ENCODE peak calls at places on chromosomes 12 and 14, in seven cellular contexts. B is spleen, M is heart right ventricle, T is foreskin fibroblast, K is H1, D is heart left ventricle, Z is bronchial epithelial cell. I is an unnamed sample.

GRCh38 chr12:114025935-114026334 is 59.8 kb upstream of the RBM19 start:
- DNase-seq in B (no peak), M (peak; percentile 47), D (peak; percentile 70), T (no peak), Z (no peak), K (no peak), I (no peak)

GRCh38 chr14:69716483-69717187 is 50.3 kb upstream of the SRSF5 start:
- DNase-seq in K (no peak), M (no peak), Z (peak; percentile 93), D (no peak), T (peak; percentile 60), B (no peak), I (no peak)

GRCh38 chr14:74979029-74979428 is 23.6 kb upstream of the PGF start:
- DNase-seq in M (no peak), D (no peak), K (no peak), B (no peak), Z (no peak), T (no peak), I (no peak)

GRCh38 chr14:106129274-106129673 is 602.9 kb downstream of the TMEM121 start:
- DNase-seq in D (no peak), K (no peak), Z (no peak), B (no peak), T (no peak), M (no peak), I (no peak)

GRCh38 chr14:104277416-104278213 is 139.2 kb downstream of the KIF26A start:
- DNase-seq in B (no peak), K (peak; percentile 35), D (peak; percentile 4), T (no peak), M (no peak), Z (no peak), I (no peak)

GRCh38 chr12:130557876-130558770 is 158.0 kb downstream of the RIMBP2 start:
- DNase-seq in M (no peak), D (no peak), B (no peak), T (no peak), K (no peak), Z (no peak), I (no peak)

GRCh38 chr14:54568821-54569591 is 2.1 kb downstream of the SAMD4A start:
- DNase-seq in T (peak; percentile 74), D (peak; percentile 71), B (no peak), M (no peak), K (no peak), Z (no peak), I (no peak)

GRCh38 chr14:51490205-51490604 is 161.5 kb upstream of the FRMD6 start:
- DNase-seq in Z (peak; percentile 61), M (no peak), K (no peak), D (no peak), B (no peak), T (peak; percentile 63), I (no peak)

GRCh38 chr12:91098942-91099341 is 12.4 kb downstream of the LUM start:
- DNase-seq in M (no peak), T (peak; percentile 93), K (no peak), D (no peak), Z (peak; percentile 78), B (no peak), I (no peak)

GRCh38 chr14:101402936-101403660 is 158.2 kb upstream of the DIO3 start:
- DNase-seq in D (no peak), Z (no peak), T (peak; percentile 35), M (no peak), K (no peak), B (no peak), I (no peak)

GRCh38 chr12:68489273-68489672 is 121.4 kb upstream of the RAP1B start:
- DNase-seq in Z (no peak), T (no peak), M (no peak), B (no peak), K (no peak), D (no peak), I (no peak)

GRCh38 chr12:129212221-129212630 is 358.9 kb downstream of the GLT1D1 start:
- DNase-seq in Z (no peak), T (no peak), B (no peak), K (peak; percentile 7), M (no peak), D (no peak), I (no peak)

GRCh38 chr14:96229315-96229714 is 24.7 kb downstream of the BDKRB2 start:
- DNase-seq in Z (no peak), B (no peak), T (no peak), D (no peak), M (no peak), K (no peak), I (no peak)

GRCh38 chr14:105219043-105219612 is 29.2 kb upstream of the BTBD6 start:
- DNase-seq in T (no peak), M (peak; percentile 4), B (no peak), D (peak; percentile 20), Z (no peak), K (no peak), I (no peak)

GRCh38 chr14:34501004-34501580 is 38.4 kb downstream of the EAPP start:
- DNase-seq in M (no peak), Z (no peak), K (no peak), B (no peak), T (no peak), D (no peak), I (no peak)

GRCh38 chr12:30965613-30965985 is 39.1 kb downstream of the TSPAN11 start:
- DNase-seq in T (no peak), D (no peak), B (peak; percentile 58), K (peak; percentile 57), Z (no peak), M (no peak), I (no peak)

GRCh38 chr12:46049665-46050064 is 59.3 kb upstream of the SCAF11 start:
- DNase-seq in M (no peak), K (no peak), Z (no peak), D (no peak), B (no peak), T (no peak), I (no peak)

GRCh38 chr12:93862424-93862823 is 185.2 kb downstream of the CRADD start:
- DNase-seq in B (no peak), Z (no peak), T (peak; percentile 38), M (no peak), K (no peak), D (no peak), I (no peak)

GRCh38 chr14:25052385-25052784 is 2.4 kb upstream of the STXBP6 start:
- DNase-seq in T (no peak), Z (no peak), B (no peak), M (no peak), D (no peak), K (no peak), I (no peak)

GRCh38 chr14:25049127-25049558 is 804 bp downstream of the STXBP6 start:
- DNase-seq in K (peak; percentile 76), M (peak; percentile 30), B (no peak), T (peak; percentile 56), Z (no peak), D (peak; percentile 45), I (no peak)

GRCh38 chr14:25048170-25049126 is 1.5 kb downstream of the STXBP6 start:
- DNase-seq in T (peak; percentile 89), D (peak; percentile 70), K (no peak), M (peak; percentile 50), Z (peak; percentile 48), B (no peak), I (no peak)

GRCh38 chr14:25049559-25050493 is at the start of gene STXBP6:
- DNase-seq in B (no peak), M (peak; percentile 83), K (peak; percentile 82), T (peak; percentile 92), Z (no peak), D (peak; percentile 89), I (no peak)

GRCh38 chr14:25050494-25051170 is 685 bp upstream of the STXBP6 start:
- DNase-seq in B (no peak), K (no peak), D (no peak), Z (peak; percentile 65), T (peak; percentile 88), M (no peak), I (no peak)
- H3K4me3 ChIP-seq in B (peak overlapping the region; percentile 55), K (peak overlapping the region; percentile 71), D (peak overlapping the region; percentile 85), Z (no peak overlapping the region), T (peak overlapping the region; percentile 72), M (peak overlapping the region; percentile 77), I (no peak overlapping the region)

GRCh38 chr14:60514378-60515243 is 5.7 kb downstream of the SIX6 start:
- DNase-seq in B (no peak), K (peak; percentile 83), T (peak; percentile 47), Z (no peak), D (no peak), M (peak; percentile 14), I (no peak)
- TF ChIP-seq CTCF in B (no peak), K (peak; percentile 32), T (no peak), Z (peak; percentile 45), D (no peak), M (peak; percentile 22), I (peak; percentile 54)

DNA sequence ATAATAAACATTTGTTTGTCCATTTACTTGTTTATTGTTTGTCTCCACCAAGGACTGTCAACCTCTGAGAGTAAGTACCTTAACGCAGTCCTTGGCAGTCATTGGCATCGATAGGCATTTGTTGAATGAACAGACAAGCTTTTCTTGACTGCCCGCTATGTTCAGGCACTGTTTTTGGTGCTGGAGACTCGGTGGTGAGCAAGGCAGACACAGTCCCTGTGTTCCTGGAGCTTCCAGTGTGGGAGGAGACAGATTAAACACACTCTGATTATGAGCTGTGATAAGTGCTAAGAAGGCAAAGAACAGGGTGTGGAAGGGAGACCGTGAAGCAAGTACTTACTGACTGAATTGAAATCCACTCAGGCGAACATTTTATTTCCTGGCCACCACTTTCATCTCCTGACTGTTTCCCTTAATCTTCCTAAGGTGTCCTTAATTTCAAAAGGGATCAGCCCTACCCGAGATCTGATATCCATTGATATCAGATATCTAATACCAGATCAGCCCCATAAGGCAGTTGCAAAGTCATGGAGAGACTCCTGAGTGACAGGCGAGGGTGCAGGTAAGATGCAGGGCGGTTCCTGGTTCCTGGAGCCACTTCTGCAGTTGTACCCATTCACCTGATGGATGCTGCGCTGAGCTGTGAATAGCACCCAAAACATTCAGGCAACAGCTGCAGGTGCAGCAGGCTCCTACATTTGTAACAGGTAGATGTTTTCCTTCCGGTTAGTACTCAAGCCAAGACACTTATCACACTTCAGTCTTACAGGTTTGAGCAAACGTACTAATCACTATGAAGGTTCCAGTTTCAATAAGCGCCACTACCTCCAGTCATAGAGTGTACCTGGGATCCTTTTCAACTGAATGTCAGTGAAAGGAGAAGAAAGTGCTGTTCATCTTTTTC is 1.5 kb downstream of the ATP6V0A2 start:
- DNase-seq in T (peak; percentile 35), B (no peak), Z (peak; percentile 37), K (no peak), M (no peak), D (no peak), I (peak; percentile 47)
- H3K4me3 ChIP-seq in T (peak overlapping the region; percentile 62), B (peak overlapping the region; percentile 99), Z (peak overlapping the region; percentile 95), K (peak overlapping the region; percentile 90), M (peak overlapping the region; percentile 99), D (peak overlapping the region; percentile 100), I (peak overlapping the region; percentile 99)

DNA sequence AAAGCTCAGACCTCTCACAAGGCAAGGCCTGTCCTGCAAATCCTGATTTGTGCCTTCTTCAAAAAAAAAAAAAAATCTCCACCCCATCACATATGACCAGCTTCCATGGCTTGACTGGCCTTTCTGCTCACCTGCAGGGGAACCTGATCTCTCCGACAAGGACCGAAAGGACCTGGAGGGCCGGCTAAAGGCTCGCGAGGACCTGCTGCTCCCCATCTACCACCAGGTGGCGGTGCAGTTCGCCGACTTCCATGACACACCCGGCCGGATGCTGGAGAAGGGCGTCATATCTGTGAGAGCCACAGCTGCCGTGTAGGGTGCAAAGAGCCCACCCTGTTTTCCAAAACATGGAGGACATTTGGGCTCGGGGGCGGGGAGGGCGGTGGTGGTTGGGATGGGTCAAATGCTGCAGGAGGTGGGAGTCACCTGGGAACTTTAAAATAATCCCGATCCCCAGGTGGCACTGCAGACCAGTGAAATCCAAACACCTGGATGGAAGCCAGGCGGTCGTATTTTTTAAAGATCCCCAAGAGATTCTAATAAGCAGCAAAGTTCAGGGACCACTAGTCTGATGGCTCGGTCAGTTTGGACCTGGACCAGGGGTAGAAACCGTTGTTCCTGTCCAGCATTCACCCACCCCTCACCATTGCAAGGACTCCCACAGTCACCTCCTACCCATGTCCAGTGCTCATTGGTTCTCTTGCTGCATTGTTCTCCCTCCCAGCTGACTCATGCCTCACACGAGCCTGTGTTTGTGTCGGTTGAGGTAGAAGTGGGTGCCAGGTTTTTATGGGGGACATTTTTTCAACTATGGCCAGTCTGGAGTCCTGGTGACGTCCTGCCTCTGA is 44.8 kb downstream of the FOXN4 start:
- DNase-seq in M (peak; percentile 77), T (peak; percentile 62), K (peak; percentile 93), B (no peak), Z (peak; percentile 37), D (peak; percentile 77), I (peak; percentile 24)
- TF ChIP-seq CTCF in M (peak; percentile 65), T (peak; percentile 78), K (peak; percentile 96), B (no peak), Z (peak; percentile 75), D (peak; percentile 62), I (peak; percentile 88)

I was measured in GM12864.